ENCODE peak calls at places on chromosomes 11 and 22, in four cellular contexts. M is right atrium auricular region; K is A549; H is CD8-positive, alpha-beta T cell. Q is an unnamed sample.

GRCh38 chr11:6655020-6655789 is 404 bp downstream of the DCHS1 start:
- DNase-seq in M (peak; percentile 78), K (no peak), H (peak; percentile 62), Q (no peak)

GRCh38 chr11:134312223-134312622 is 19.6 kb upstream of the GLB1L2 start:
- DNase-seq in M (no peak), K (no peak), H (no peak), Q (no peak)

GRCh38 chr11:17807034-17807433 is 72.5 kb downstream of the KCNC1 start:
- DNase-seq in M (no peak), K (no peak), H (no peak), Q (no peak)

GRCh38 chr22:35882226-35883027 is 146.2 kb downstream of the RBFOX2 start:
- DNase-seq in M (no peak), K (no peak), H (no peak), Q (no peak)

GRCh38 chr11:75760243-75760642 is 8.3 kb upstream of the DGAT2 start:
- DNase-seq in M (no peak), K (no peak), H (no peak), Q (no peak)

GRCh38 chr22:48153726-48154125 is 1391.3 kb downstream of the TBC1D22A start:
- DNase-seq in M (no peak), K (no peak), H (no peak), Q (peak; percentile 59)

GRCh38 chr22:42721045-42721434 is 370 bp upstream of the A4GALT start:
- DNase-seq in M (no peak), K (no peak), H (no peak), Q (no peak)

GRCh38 chr11:34531663-34532062 is 18.1 kb upstream of the ELF5 start:
- DNase-seq in M (no peak), K (no peak), H (no peak), Q (no peak)

GRCh38 chr11:94212898-94213297 is 84.3 kb downstream of the PANX1 start:
- DNase-seq in M (no peak), K (no peak), H (no peak), Q (no peak)

GRCh38 chr22:22099194-22099486 is 116.6 kb upstream of the TOP3B start:
- DNase-seq in M (no peak), K (no peak), H (peak; percentile 15), Q (no peak)

GRCh38 chr11:1870721-1871466 is 18.0 kb downstream of the LSP1 start:
- DNase-seq in M (no peak), K (no peak), H (peak; percentile 75), Q (no peak)

GRCh38 chr11:64353101-64353738 is 5.7 kb upstream of the RPS6KA4 start:
- DNase-seq in M (no peak), K (no peak), H (no peak), Q (no peak)
- H3K4me1 ChIP-seq in M (no peaks in the 10 kb centered on the region), K (peaks cover 38% of the 10 kb centered on the region), H (peaks cover 10% of the 10 kb centered on the region), Q (peaks cover 16% of the 10 kb centered on the region)

GRCh38 chr11:47354913-47355282 is 2.4 kb upstream of the MYBPC3 start:
- DNase-seq in M (no peak), K (no peak), H (no peak), Q (no peak)
- TF ChIP-seq CTCF in M (no peak), K (no peak), H (no peak), Q (no peak)

DNA sequence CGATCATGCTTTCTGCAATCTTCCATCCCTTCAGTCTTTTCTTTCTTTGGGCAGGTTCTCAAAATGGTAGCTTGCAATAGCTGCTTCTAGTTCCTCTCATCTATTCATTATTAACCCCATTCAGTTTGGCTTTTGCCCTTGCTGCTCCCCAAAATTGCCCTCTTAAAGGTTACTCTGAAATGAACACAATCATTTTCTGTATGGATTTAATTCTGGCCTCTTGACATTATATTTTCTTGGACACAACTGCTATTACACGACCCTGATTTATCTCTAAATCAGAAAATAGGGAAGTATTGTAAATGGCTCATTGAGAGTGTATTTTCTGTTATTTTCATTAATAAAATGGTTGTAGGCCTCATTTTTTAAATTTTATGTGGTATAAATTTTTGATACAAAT is at the start of gene ANGPTL5:
- DNase-seq in M (no peak), K (no peak), H (no peak), Q (no peak)
- H3K27ac ChIP-seq in M (peak within 1 kb of the TSS; percentile 81), K (peak within 1 kb of the TSS; percentile 89), H (peak within 1 kb of the TSS; percentile 68), Q (peak within 1 kb of the TSS; percentile 90)

GRCh38 chr22:37311761-37312312 is 29.5 kb downstream of the CYTH4 start:
- DNase-seq in M (no peak), K (no peak), H (no peak), Q (no peak)
- H3K4me1 ChIP-seq in M (no peaks in the 10 kb centered on the region), K (peaks cover 46% of the 10 kb centered on the region), H (peaks cover 72% of the 10 kb centered on the region), Q (peaks cover 13% of the 10 kb centered on the region)

DNA sequence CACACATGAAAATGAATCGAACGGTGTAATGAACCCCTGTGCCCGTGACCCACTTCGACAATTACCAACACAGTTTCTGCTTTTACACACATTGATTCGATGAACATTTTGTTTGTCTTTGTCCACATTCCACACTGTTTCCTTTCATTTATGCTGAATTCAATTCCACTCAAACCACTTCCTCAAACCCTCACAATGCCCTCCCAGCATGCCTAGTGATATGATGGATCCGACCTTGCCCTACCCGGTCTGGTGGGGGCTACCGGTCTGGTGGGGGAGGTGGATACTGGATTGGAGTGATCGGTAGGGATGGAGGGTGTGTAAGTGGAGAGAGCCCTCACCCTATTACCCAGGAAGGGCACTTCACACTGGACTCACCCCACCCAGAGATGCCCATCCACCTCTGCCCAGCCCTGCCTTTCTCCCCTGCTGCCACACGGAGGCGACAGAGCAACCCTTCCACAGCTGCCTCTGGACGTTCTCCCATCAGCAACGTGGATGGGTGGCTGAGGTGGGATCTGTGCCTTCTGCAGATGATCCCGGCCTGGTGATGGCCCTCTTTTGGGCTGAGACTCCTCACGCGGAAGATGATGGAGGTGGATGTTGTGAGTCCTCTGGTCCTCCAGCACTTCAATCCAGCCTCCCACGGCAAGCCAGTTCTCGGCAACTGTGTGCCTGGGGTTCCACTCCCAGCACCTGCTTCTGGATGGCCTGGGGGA is 33.0 kb upstream of the P2RY2 start:
- DNase-seq in M (peak; percentile 77), K (peak; percentile 76), H (peak; percentile 57), Q (peak; percentile 82)
- TF ChIP-seq CTCF in M (peak; percentile 77), K (peak; percentile 80), H (peak; percentile 68), Q (peak; percentile 93)

GRCh38 chr11:120720760-120721159 is 209.2 kb downstream of the GRIK4 start:
- DNase-seq in M (no peak), K (no peak), H (no peak), Q (no peak)
- H3K27ac ChIP-seq in M (no peak overlapping the region), K (no peak overlapping the region), H (no peak overlapping the region), Q (no peak overlapping the region)

DNA sequence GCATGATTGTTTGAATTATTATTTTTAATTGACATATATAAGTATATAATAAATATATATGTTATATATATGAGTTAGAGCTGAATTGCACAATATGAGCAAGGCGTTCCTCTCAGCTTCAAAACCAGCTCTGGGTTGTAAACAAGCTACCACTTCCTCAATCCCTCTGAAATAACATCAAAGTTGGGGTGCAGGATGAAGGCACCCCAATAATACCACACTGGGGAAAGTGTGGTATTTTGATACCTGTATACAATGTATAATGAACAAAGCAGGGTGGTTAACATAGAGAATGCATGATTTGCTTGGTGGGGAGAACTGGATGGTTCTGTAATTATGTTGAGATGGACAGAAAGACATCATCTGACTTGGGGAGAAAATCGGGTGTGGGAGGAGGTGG is 1.7 kb upstream of the SORL1 start:
- DNase-seq in M (no peak), K (no peak), H (peak; percentile 63), Q (no peak)
- H3K4me1 ChIP-seq in M (no peaks in the 10 kb centered on the region), K (no peaks in the 10 kb centered on the region), H (peaks cover 77% of the 10 kb centered on the region), Q (peaks cover 10% of the 10 kb centered on the region)

GRCh38 chr11:102716527-102716926 is 8.2 kb downstream of the MMP8 start:
- DNase-seq in M (no peak), K (no peak), H (no peak), Q (no peak)
- TF ChIP-seq CTCF in M (no peak), K (no peak), H (no peak), Q (no peak)

Q was measured in transverse colon.